ENCODE peak calls at places on chromosome 20, in seven cellular contexts. M is NCI-H2171; O is activated CD4-positive, alpha-beta T cell treated with anti-CD3 and anti-CD28 coated beads, Interleukin-2, amount 50 U/mL, for 1 hour; U is activated T-cell treated with anti-CD3 and anti-CD28 coated beads, Interleukin-2, amount 50 U/mL, for 1 hour; W is astrocyte; L is stimulated activated CD4-positive, alpha-beta T cell treated with anti-CD3 and anti-CD28 coated beads, Interleukin-4, amount 100 ng/mL, for 48 hours; P is activated CD4-positive, CD25-positive, alpha-beta regulatory T cell. A is an unnamed sample.

GRCh38 chr20:2281563-2281962 is 14.2 kb upstream of the TGM3 start:
- DNase-seq in O (no peak), W (no peak), P (no peak), L (no peak), U (no peak), M (no peak), A (no peak)

GRCh38 chr20:63522981-63523611 is 2.5 kb downstream of the PPDPF start:
- DNase-seq in L (no peak), W (no peak), M (no peak), P (no peak), U (no peak), O (no peak), A (no peak)

GRCh38 chr20:37610203-37610798 is 82.6 kb upstream of the BLCAP start:
- DNase-seq in U (no peak), W (no peak), M (no peak), O (no peak), L (no peak), P (no peak), A (no peak)

GRCh38 chr20:48329676-48330644 is 497.8 kb downstream of the PREX1 start:
- DNase-seq in P (no peak), W (peak; percentile 66), O (no peak), U (no peak), M (peak; percentile 28), L (no peak), A (peak; percentile 55)

GRCh38 chr20:4902788-4903187 is 98.5 kb downstream of the SLC23A2 start:
- DNase-seq in L (no peak), W (no peak), O (no peak), M (no peak), U (no peak), P (no peak), A (no peak)

GRCh38 chr20:6051505-6051904 is 2.4 kb downstream of the LRRN4 start:
- DNase-seq in W (peak; percentile 92), M (no peak), O (no peak), L (no peak), U (no peak), P (no peak), A (no peak)

GRCh38 chr20:25046181-25046641 is 11.7 kb downstream of the ACSS1 start:
- DNase-seq in L (no peak), W (no peak), O (no peak), U (no peak), P (no peak), M (no peak), A (no peak)

GRCh38 chr20:35939264-35939663 is 15.0 kb downstream of the SCAND1 start:
- DNase-seq in L (no peak), W (no peak), M (no peak), U (no peak), O (no peak), P (no peak), A (no peak)

GRCh38 chr20:168876-169275 is 11.6 kb downstream of the DEFB127 start:
- DNase-seq in U (no peak), W (no peak), M (no peak), L (no peak), P (no peak), O (no peak), A (no peak)

GRCh38 chr20:50190251-50191064 is at the start of gene CEBPB:
- DNase-seq in O (peak; percentile 81), L (peak; percentile 77), P (peak; percentile 74), U (peak; percentile 87), M (peak; percentile 86), W (peak; percentile 58), A (peak; percentile 94)

GRCh38 chr20:36686944-36687343 is 40.9 kb upstream of the SLA2 start:
- DNase-seq in M (no peak), O (no peak), U (no peak), P (no peak), W (no peak), L (no peak), A (no peak)

GRCh38 chr20:63097336-63097831 is 90.6 kb upstream of the BHLHE23 start:
- DNase-seq in M (no peak), P (no peak), L (no peak), W (no peak), U (no peak), O (no peak), A (peak; percentile 20)

GRCh38 chr20:14494355-14494754 is 156.9 kb upstream of the FLRT3 start:
- DNase-seq in L (no peak), O (no peak), U (no peak), P (no peak), W (no peak), M (no peak), A (no peak)

GRCh38 chr20:20450461-20451027 is 82.6 kb downstream of the INSM1 start:
- DNase-seq in M (no peak), L (no peak), P (no peak), U (no peak), W (peak; percentile 16), O (no peak), A (no peak)